ENCODE peak calls at places on chromosomes 4 and X, in six cellular contexts. One of them, this sample, is unnamed. For H3K4me1, the result is how much of the 10 kb centered on the place peaks cover.

GRCh38 chr4:55635282-55635681 is 816 bp downstream of the NMU start:
- DNase-seq in CD8-positive, alpha-beta T cell: no peak
- DNase-seq in OCI-LY7: no peak
- DNase-seq in transverse colon: no peak
- DNase-seq in esophagus squamous epithelium: no peak
- DNase-seq in PC-3: peak
- DNase-seq in this sample: no peak

GRCh38 chr4:17787315-17787714 is 5.9 kb upstream of the FAM184B start:
- DNase-seq in OCI-LY7: no peak
- DNase-seq in transverse colon: no peak
- DNase-seq in esophagus squamous epithelium: no peak
- DNase-seq in PC-3: peak
- DNase-seq in CD8-positive, alpha-beta T cell: no peak
- DNase-seq in this sample: peak

GRCh38 chr4:146338512-146338911 is 124.2 kb downstream of the REELD1 start:
- DNase-seq in OCI-LY7: no peak
- DNase-seq in transverse colon: no peak
- DNase-seq in PC-3: no peak
- DNase-seq in esophagus squamous epithelium: no peak
- DNase-seq in CD8-positive, alpha-beta T cell: no peak
- DNase-seq in this sample: no peak

GRCh38 chr4:183349673-183350072 is 27.4 kb upstream of the CLDN24 start:
- DNase-seq in PC-3: peak
- DNase-seq in transverse colon: no peak
- DNase-seq in OCI-LY7: no peak
- DNase-seq in esophagus squamous epithelium: no peak
- DNase-seq in CD8-positive, alpha-beta T cell: no peak
- DNase-seq in this sample: peak

GRCh38 chrX:43882294-43882681 is at the start of gene MAOB:
- DNase-seq in transverse colon: peak
- DNase-seq in esophagus squamous epithelium: no peak
- DNase-seq in PC-3: no peak
- DNase-seq in OCI-LY7: no peak
- DNase-seq in CD8-positive, alpha-beta T cell: no peak
- DNase-seq in this sample: no peak

GRCh38 chr4:52868138-52868537 is 6.0 kb downstream of the RASL11B start:
- DNase-seq in esophagus squamous epithelium: no peak
- DNase-seq in PC-3: no peak
- DNase-seq in CD8-positive, alpha-beta T cell: no peak
- DNase-seq in transverse colon: no peak
- DNase-seq in OCI-LY7: no peak
- DNase-seq in this sample: no peak

GRCh38 chrX:39652336-39652735 is 445.4 kb downstream of the BCOR start:
- DNase-seq in PC-3: peak
- DNase-seq in CD8-positive, alpha-beta T cell: no peak
- DNase-seq in esophagus squamous epithelium: no peak
- DNase-seq in OCI-LY7: peak
- DNase-seq in transverse colon: no peak
- DNase-seq in this sample: no peak

GRCh38 chr4:64341711-64342110 is 67.5 kb downstream of the TECRL start:
- DNase-seq in PC-3: no peak
- DNase-seq in OCI-LY7: no peak
- DNase-seq in esophagus squamous epithelium: no peak
- DNase-seq in transverse colon: no peak
- DNase-seq in CD8-positive, alpha-beta T cell: no peak
- DNase-seq in this sample: peak

GRCh38 chr4:40255722-40256281 is 59.0 kb downstream of the RHOH start:
- DNase-seq in PC-3: peak
- DNase-seq in esophagus squamous epithelium: no peak
- DNase-seq in transverse colon: no peak
- DNase-seq in OCI-LY7: no peak
- DNase-seq in CD8-positive, alpha-beta T cell: no peak
- DNase-seq in this sample: peak

GRCh38 chrX:110277609-110278008 is 40.3 kb downstream of the AMMECR1 start:
- DNase-seq in transverse colon: no peak
- DNase-seq in PC-3: peak
- DNase-seq in esophagus squamous epithelium: no peak
- DNase-seq in OCI-LY7: no peak
- DNase-seq in CD8-positive, alpha-beta T cell: no peak
- DNase-seq in this sample: no peak

GRCh38 chr4:168584321-168584771 is 87.5 kb downstream of the PALLD start:
- DNase-seq in esophagus squamous epithelium: no peak
- DNase-seq in transverse colon: no peak
- DNase-seq in OCI-LY7: no peak
- DNase-seq in CD8-positive, alpha-beta T cell: no peak
- DNase-seq in PC-3: peak
- DNase-seq in this sample: no peak

GRCh38 chrX:142001934-142002333 is 98.2 kb downstream of the MAGEC1 start:
- DNase-seq in transverse colon: no peak
- DNase-seq in esophagus squamous epithelium: no peak
- DNase-seq in OCI-LY7: no peak
- DNase-seq in PC-3: peak
- DNase-seq in CD8-positive, alpha-beta T cell: no peak
- DNase-seq in this sample: no peak

GRCh38 chr4:26074672-26075071 is 160.7 kb downstream of the SMIM20 start:
- DNase-seq in PC-3: no peak
- DNase-seq in OCI-LY7: no peak
- DNase-seq in CD8-positive, alpha-beta T cell: no peak
- DNase-seq in esophagus squamous epithelium: no peak
- DNase-seq in transverse colon: no peak
- DNase-seq in this sample: no peak

GRCh38 chr4:154485127-154485773 is 6.3 kb downstream of the DCHS2 start:
- DNase-seq in transverse colon: no peak
- DNase-seq in esophagus squamous epithelium: no peak
- DNase-seq in OCI-LY7: peak
- DNase-seq in PC-3: no peak
- DNase-seq in CD8-positive, alpha-beta T cell: no peak
- DNase-seq in this sample: no peak

GRCh38 chrX:70669120-70669519 is 224.5 kb downstream of the DLG3 start:
- DNase-seq in CD8-positive, alpha-beta T cell: no peak
- DNase-seq in esophagus squamous epithelium: no peak
- DNase-seq in OCI-LY7: no peak
- DNase-seq in transverse colon: no peak
- DNase-seq in PC-3: no peak
- DNase-seq in this sample: no peak

GRCh38 chrX:107935200-107935599 is 47.0 kb downstream of the TEX13B start:
- DNase-seq in transverse colon: no peak
- DNase-seq in OCI-LY7: no peak
- DNase-seq in CD8-positive, alpha-beta T cell: no peak
- DNase-seq in PC-3: peak
- DNase-seq in esophagus squamous epithelium: no peak
- DNase-seq in this sample: peak

GRCh38 chrX:31993635-31994034 is 921.8 kb upstream of the FTHL17 start:
- DNase-seq in OCI-LY7: no peak
- DNase-seq in esophagus squamous epithelium: no peak
- DNase-seq in PC-3: no peak
- DNase-seq in transverse colon: no peak
- DNase-seq in CD8-positive, alpha-beta T cell: no peak
- DNase-seq in this sample: no peak

GRCh38 chr4:56818797-56819196 is 2.7 kb downstream of the SPINK2 start:
- DNase-seq in OCI-LY7: no peak
- DNase-seq in esophagus squamous epithelium: no peak
- DNase-seq in transverse colon: no peak
- DNase-seq in CD8-positive, alpha-beta T cell: no peak
- DNase-seq in PC-3: no peak
- DNase-seq in this sample: no peak

GRCh38 chr4:89157488-89158024 is 46.2 kb downstream of the TIGD2 start:
- DNase-seq in OCI-LY7: no peak
- DNase-seq in esophagus squamous epithelium: no peak
- DNase-seq in transverse colon: no peak
- DNase-seq in PC-3: no peak
- DNase-seq in CD8-positive, alpha-beta T cell: no peak
- DNase-seq in this sample: no peak

GRCh38 chr4:15636818-15637217 is 18.3 kb downstream of the FBXL5 start:
- DNase-seq in OCI-LY7: no peak
- DNase-seq in transverse colon: no peak
- DNase-seq in CD8-positive, alpha-beta T cell: no peak
- DNase-seq in esophagus squamous epithelium: no peak
- DNase-seq in PC-3: peak
- DNase-seq in this sample: peak

GRCh38 chr4:43089730-43090129 is 197.2 kb downstream of the GRXCR1 start:
- DNase-seq in esophagus squamous epithelium: no peak
- DNase-seq in transverse colon: no peak
- DNase-seq in PC-3: peak
- DNase-seq in OCI-LY7: no peak
- DNase-seq in CD8-positive, alpha-beta T cell: no peak
- DNase-seq in this sample: peak

GRCh38 chrX:129145382-129145781 is 377.9 kb downstream of the SMARCA1 start:
- DNase-seq in esophagus squamous epithelium: no peak
- DNase-seq in CD8-positive, alpha-beta T cell: no peak
- DNase-seq in OCI-LY7: no peak
- DNase-seq in transverse colon: no peak
- DNase-seq in PC-3: no peak
- DNase-seq in this sample: no peak

GRCh38 chr4:88382621-88383020 is 4.0 kb downstream of the HERC6 start:
- DNase-seq in esophagus squamous epithelium: no peak
- DNase-seq in PC-3: no peak
- DNase-seq in CD8-positive, alpha-beta T cell: peak
- DNase-seq in transverse colon: no peak
- DNase-seq in OCI-LY7: no peak
- DNase-seq in this sample: peak

GRCh38 chr4:39320381-39321115 is 45.6 kb downstream of the RFC1 start:
- DNase-seq in OCI-LY7: no peak
- DNase-seq in PC-3: peak
- DNase-seq in esophagus squamous epithelium: no peak
- DNase-seq in transverse colon: no peak
- DNase-seq in CD8-positive, alpha-beta T cell: no peak
- DNase-seq in this sample: peak

GRCh38 chr4:151045907-151046306 is 30.8 kb upstream of the LRBA start:
- DNase-seq in esophagus squamous epithelium: no peak
- DNase-seq in CD8-positive, alpha-beta T cell: no peak
- DNase-seq in PC-3: peak
- DNase-seq in OCI-LY7: peak
- DNase-seq in transverse colon: no peak
- DNase-seq in this sample: no peak
- TF ChIP-seq CTCF in esophagus squamous epithelium: no peak
- TF ChIP-seq CTCF in CD8-positive, alpha-beta T cell: no peak
- TF ChIP-seq CTCF in PC-3: peak
- TF ChIP-seq CTCF in OCI-LY7: peak
- TF ChIP-seq CTCF in transverse colon: no peak
- TF ChIP-seq CTCF in this sample: peak

GRCh38 chr4:78659665-78660064 is 108.1 kb downstream of the ANXA3 start:
- DNase-seq in CD8-positive, alpha-beta T cell: no peak
- DNase-seq in OCI-LY7: no peak
- DNase-seq in esophagus squamous epithelium: no peak
- DNase-seq in PC-3: no peak
- DNase-seq in transverse colon: no peak
- DNase-seq in this sample: no peak
- H3K4me1 ChIP-seq in CD8-positive, alpha-beta T cell: under half
- H3K4me1 ChIP-seq in OCI-LY7: under half
- H3K4me1 ChIP-seq in esophagus squamous epithelium: under half
- H3K4me1 ChIP-seq in PC-3: under half
- H3K4me1 ChIP-seq in transverse colon: under half
- H3K4me1 ChIP-seq in this sample: under half

GRCh38 chr4:3372264-3372932 is 69.4 kb upstream of the HGFAC start:
- DNase-seq in PC-3: no peak
- DNase-seq in OCI-LY7: no peak
- DNase-seq in transverse colon: no peak
- DNase-seq in esophagus squamous epithelium: no peak
- DNase-seq in CD8-positive, alpha-beta T cell: no peak
- DNase-seq in this sample: no peak

GRCh38 chr4:3373468-3373867 is 68.3 kb upstream of the HGFAC start:
- DNase-seq in esophagus squamous epithelium: no peak
- DNase-seq in OCI-LY7: no peak
- DNase-seq in PC-3: no peak
- DNase-seq in CD8-positive, alpha-beta T cell: no peak
- DNase-seq in transverse colon: no peak
- DNase-seq in this sample: no peak

GRCh38 chr4:3374011-3374645 is 67.6 kb upstream of the HGFAC start:
- DNase-seq in CD8-positive, alpha-beta T cell: no peak
- DNase-seq in OCI-LY7: no peak
- DNase-seq in esophagus squamous epithelium: no peak
- DNase-seq in PC-3: no peak
- DNase-seq in transverse colon: no peak
- DNase-seq in this sample: no peak

GRCh38 chr4:3371581-3372001 is 70.2 kb upstream of the HGFAC start:
- DNase-seq in transverse colon: no peak
- DNase-seq in OCI-LY7: no peak
- DNase-seq in esophagus squamous epithelium: no peak
- DNase-seq in CD8-positive, alpha-beta T cell: no peak
- DNase-seq in PC-3: no peak
- DNase-seq in this sample: no peak

DNA sequence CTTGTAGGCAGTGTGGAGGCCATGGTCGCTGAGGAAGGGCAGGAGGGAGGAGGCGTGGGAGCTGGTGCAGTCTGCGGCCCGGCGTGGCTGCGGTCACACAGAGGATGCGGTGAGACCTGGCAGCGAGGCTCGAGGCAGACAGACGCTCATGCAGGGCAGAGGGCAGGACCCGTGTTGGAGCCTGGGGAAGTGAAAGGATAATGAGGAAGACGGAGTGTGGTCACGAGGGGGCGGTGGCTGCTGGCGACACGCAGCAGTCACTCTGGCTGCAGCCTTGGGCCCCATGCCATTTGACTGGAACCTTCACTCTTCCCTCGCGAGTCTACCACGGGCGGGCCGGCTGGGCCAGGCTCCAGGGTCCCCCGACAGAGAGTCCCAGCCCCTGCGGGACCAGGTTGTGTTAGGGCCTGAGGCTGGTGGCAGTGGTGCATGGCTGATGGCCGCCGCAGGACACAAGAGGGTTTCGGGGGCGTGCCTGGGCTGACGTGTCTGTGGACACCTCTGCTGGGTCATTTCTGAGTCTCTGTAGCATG is 68.8 kb upstream of the HGFAC start:
- DNase-seq in transverse colon: peak
- DNase-seq in esophagus squamous epithelium: no peak
- DNase-seq in OCI-LY7: no peak
- DNase-seq in CD8-positive, alpha-beta T cell: no peak
- DNase-seq in PC-3: no peak
- DNase-seq in this sample: no peak
- TF ChIP-seq CTCF in transverse colon: no peak
- TF ChIP-seq CTCF in esophagus squamous epithelium: no peak
- TF ChIP-seq CTCF in OCI-LY7: no peak
- TF ChIP-seq CTCF in CD8-positive, alpha-beta T cell: no peak
- TF ChIP-seq CTCF in PC-3: no peak
- TF ChIP-seq CTCF in this sample: no peak

GRCh38 chrX:97452283-97452682 is 568.6 kb downstream of the RPA4 start:
- DNase-seq in PC-3: no peak
- DNase-seq in CD8-positive, alpha-beta T cell: no peak
- DNase-seq in OCI-LY7: no peak
- DNase-seq in transverse colon: no peak
- DNase-seq in esophagus squamous epithelium: no peak
- DNase-seq in this sample: no peak

DNA sequence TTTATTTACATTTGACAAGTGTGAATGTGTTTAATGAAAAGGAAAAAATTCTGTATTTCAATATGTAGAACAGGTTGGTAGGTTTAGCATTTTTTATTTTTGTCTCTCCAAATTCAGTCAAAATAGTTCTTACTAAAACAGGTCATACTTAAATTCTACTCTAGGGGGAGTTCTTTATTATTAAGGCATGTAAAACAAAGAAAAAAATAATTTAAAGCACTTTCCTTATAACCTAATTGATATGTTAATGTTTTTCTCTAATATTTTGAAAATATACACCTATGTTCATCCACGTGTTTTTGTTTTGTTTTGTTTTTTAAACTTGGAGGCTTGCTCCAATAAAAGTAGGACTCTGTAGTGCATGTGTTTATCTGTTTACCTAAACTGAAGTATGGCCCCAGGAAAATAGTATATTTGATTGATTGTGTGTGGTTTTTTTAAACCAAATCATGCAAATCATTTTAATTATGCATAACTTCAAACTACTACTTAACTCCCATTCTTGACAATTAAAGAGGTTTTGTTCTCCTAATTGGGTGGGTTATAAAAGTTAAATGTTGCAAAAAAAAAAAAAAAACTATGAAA is 562.7 kb downstream of the RPA4 start:
- DNase-seq in esophagus squamous epithelium: no peak
- DNase-seq in OCI-LY7: peak
- DNase-seq in CD8-positive, alpha-beta T cell: no peak
- DNase-seq in transverse colon: no peak
- DNase-seq in PC-3: peak
- DNase-seq in this sample: no peak
- H3K4me1 ChIP-seq in esophagus squamous epithelium: under half
- H3K4me1 ChIP-seq in OCI-LY7: under half
- H3K4me1 ChIP-seq in CD8-positive, alpha-beta T cell: under half
- H3K4me1 ChIP-seq in transverse colon: under half
- H3K4me1 ChIP-seq in PC-3: under half
- H3K4me1 ChIP-seq in this sample: under half

This sample was measured in foreskin keratinocyte.